ENCODE peak calls at places on chromosome 14, in seven cellular contexts. O is transverse colon, X is H54, U is HCT116, G is testis, R is suprapubic skin, H is esophagus squamous epithelium. K is an unnamed sample.

GRCh38 chr14:91173221-91173670 is 59.4 kb downstream of the DGLUCY start:
- DNase-seq in O (peak), G (peak), U (peak), X (peak), R (peak), H (peak), K (peak)

GRCh38 chr14:103524002-103524785 is 1.6 kb upstream of the CKB start:
- DNase-seq in O (no peak), R (no peak), X (no peak), H (no peak), U (no peak), G (no peak), K (no peak)

GRCh38 chr14:38297681-38298080 is 41.8 kb upstream of the CLEC14A start:
- DNase-seq in G (no peak), O (no peak), U (no peak), R (no peak), X (no peak), H (no peak), K (no peak)

GRCh38 chr14:95870772-95871171 is 5.9 kb upstream of the TUNAR start:
- DNase-seq in O (no peak), H (no peak), R (no peak), U (no peak), X (no peak), G (no peak), K (no peak)

GRCh38 chr14:89417469-89418225 is 614 bp upstream of the FOXN3 start:
- DNase-seq in U (peak), O (peak), R (peak), H (peak), G (peak), X (no peak), K (peak)

GRCh38 chr14:50432131-50432530 is 35.5 kb upstream of the CDKL1 start:
- DNase-seq in U (no peak), X (no peak), O (no peak), H (no peak), G (no peak), R (no peak), K (no peak)

GRCh38 chr14:60151715-60152114 is 13.5 kb downstream of the DHRS7 start:
- DNase-seq in U (no peak), R (peak), G (peak), H (peak), X (peak), O (peak), K (peak)

GRCh38 chr14:38994721-38995120 is 108.3 kb downstream of the SEC23A start:
- DNase-seq in H (no peak), G (no peak), O (no peak), U (no peak), R (no peak), X (no peak), K (no peak)

GRCh38 chr14:102510616-102511520 is 1.3 kb upstream of the ANKRD9 start:
- DNase-seq in H (no peak), G (peak), O (peak), X (no peak), U (no peak), R (no peak), K (peak)

GRCh38 chr14:102908766-102909455 is 13.6 kb upstream of the AMN start:
- DNase-seq in O (no peak), H (no peak), G (no peak), R (peak), U (no peak), X (no peak), K (peak)

GRCh38 chr14:92578511-92578910 is 64.9 kb downstream of the RIN3 start:
- DNase-seq in H (no peak), O (no peak), R (no peak), G (no peak), U (no peak), X (peak), K (no peak)

GRCh38 chr14:99075771-99076370 is 196.1 kb downstream of the BCL11B start:
- DNase-seq in R (no peak), U (no peak), H (no peak), O (no peak), X (no peak), G (no peak), K (no peak)

GRCh38 chr14:59698793-59699192 is 122.2 kb upstream of the CCDC175 start:
- DNase-seq in X (no peak), R (no peak), G (no peak), H (no peak), U (no peak), O (no peak), K (no peak)

GRCh38 chr14:96160913-96161310 is 43.7 kb upstream of the BDKRB2 start:
- DNase-seq in G (no peak), H (no peak), X (no peak), O (no peak), R (peak), U (no peak), K (no peak)

GRCh38 chr14:61065671-61066070 is 84.6 kb downstream of the SLC38A6 start:
- DNase-seq in U (no peak), O (no peak), G (no peak), H (no peak), R (no peak), X (no peak), K (no peak)

GRCh38 chr14:24233538-24233866 is 773 bp downstream of the GMPR2 start:
- DNase-seq in O (no peak), R (no peak), H (no peak), X (no peak), U (no peak), G (no peak), K (no peak)

GRCh38 chr14:53793790-53794560 is 162.7 kb downstream of the BMP4 start:
- DNase-seq in O (peak), X (no peak), H (no peak), U (no peak), R (no peak), G (no peak), K (peak)

GRCh38 chr14:21024668-21025373 is at the start of gene NDRG2:
- DNase-seq in R (peak), O (peak), X (peak), H (no peak), U (no peak), G (peak), K (peak)

GRCh38 chr14:36747411-36748184 is 85.9 kb downstream of the PAX9 start:
- DNase-seq in U (no peak), G (no peak), R (no peak), O (no peak), H (no peak), X (no peak), K (no peak)

GRCh38 chr14:76762617-76763361 is 1.5 kb downstream of the VASH1 start:
- DNase-seq in X (no peak), O (no peak), G (peak), U (no peak), R (peak), H (no peak), K (no peak)

GRCh38 chr14:38987781-38988180 is 115.3 kb downstream of the SEC23A start:
- DNase-seq in G (no peak), U (no peak), O (no peak), R (no peak), X (no peak), H (no peak), K (no peak)

GRCh38 chr14:105364100-105364708 is 34.1 kb upstream of the TEX22 start:
- DNase-seq in O (peak), R (no peak), H (no peak), U (no peak), G (no peak), X (no peak), K (peak)

GRCh38 chr14:48035836-48036235 is 360.4 kb upstream of the MDGA2 start:
- DNase-seq in X (no peak), R (no peak), H (no peak), U (no peak), G (no peak), O (no peak), K (peak)
- TF ChIP-seq POLR2A in X (no peak), R (no peak), H (no peak), U (no peak), G (no peak), O (no peak), K (no peak)

GRCh38 chr14:73458219-73458976 is at the start of gene NUMB:
- DNase-seq in U (peak), O (peak), R (peak), X (peak), H (peak), G (peak), K (peak)
- TF ChIP-seq POLR2A in U (peak), O (peak), R (no peak), X (peak), H (peak), G (peak), K (peak)

GRCh38 chr14:22836301-22837058 is at the start of gene MMP14:
- DNase-seq in X (no peak), G (peak), U (no peak), O (peak), H (no peak), R (peak), K (peak)
- TF ChIP-seq POLR2A in X (peak), G (peak), U (no peak), O (peak), H (peak), R (no peak), K (no peak)

DNA sequence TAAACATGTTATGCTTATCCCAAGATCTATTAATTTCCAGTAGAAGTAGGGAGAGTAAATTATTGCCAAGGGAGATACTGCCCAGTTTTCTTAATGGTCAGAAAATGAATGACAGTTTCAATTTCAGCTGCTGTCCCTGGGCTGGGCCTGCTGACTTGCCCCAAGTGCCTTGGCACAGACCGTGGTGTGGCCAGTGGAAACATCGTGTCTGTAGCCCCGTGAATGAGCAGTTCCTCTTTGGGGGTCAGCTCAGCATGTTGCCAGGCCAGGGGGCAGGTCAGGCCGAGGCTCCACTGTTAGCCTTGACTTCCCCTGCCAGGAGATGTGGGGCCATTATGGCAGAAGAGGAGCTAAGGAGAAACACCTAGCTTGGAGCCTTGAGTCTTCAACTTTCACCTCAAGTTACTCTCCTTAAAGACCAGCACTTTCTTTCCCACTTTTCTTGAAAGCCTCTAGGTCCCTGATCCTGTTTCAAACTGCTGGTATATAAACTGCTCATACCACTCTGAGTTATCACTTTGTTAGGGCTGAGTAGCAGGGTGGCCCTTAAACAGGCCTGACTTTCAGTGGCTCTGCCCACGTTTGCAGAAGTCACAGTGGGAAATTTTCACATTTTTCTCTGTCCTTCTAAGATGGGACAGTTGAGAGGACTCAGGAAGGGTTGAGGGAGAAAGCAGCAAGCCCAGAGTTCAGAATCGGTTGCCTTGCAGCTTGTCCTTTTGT is 73.2 kb downstream of the SUSD6 start:
- DNase-seq in R (no peak), X (no peak), U (no peak), G (no peak), O (no peak), H (no peak), K (no peak)
- TF ChIP-seq POLR2A in R (no peak), X (no peak), U (no peak), G (no peak), O (no peak), H (no peak), K (no peak)

GRCh38 chr14:100287202-100287997 is 18.8 kb downstream of the SLC25A29 start:
- DNase-seq in R (no peak), O (peak), X (no peak), G (no peak), U (no peak), H (no peak), K (peak)

GRCh38 chr14:100285913-100286400 is 20.3 kb downstream of the SLC25A29 start:
- DNase-seq in X (no peak), R (no peak), G (no peak), O (peak), U (no peak), H (no peak), K (peak)

GRCh38 chr14:100286484-100287191 is 19.6 kb downstream of the SLC25A29 start:
- DNase-seq in O (peak), H (no peak), U (no peak), X (no peak), R (no peak), G (no peak), K (no peak)

GRCh38 chr14:100283984-100284881 is 22.0 kb downstream of the SLC25A29 start:
- DNase-seq in X (no peak), H (no peak), R (no peak), G (no peak), U (no peak), O (peak), K (no peak)

DNA sequence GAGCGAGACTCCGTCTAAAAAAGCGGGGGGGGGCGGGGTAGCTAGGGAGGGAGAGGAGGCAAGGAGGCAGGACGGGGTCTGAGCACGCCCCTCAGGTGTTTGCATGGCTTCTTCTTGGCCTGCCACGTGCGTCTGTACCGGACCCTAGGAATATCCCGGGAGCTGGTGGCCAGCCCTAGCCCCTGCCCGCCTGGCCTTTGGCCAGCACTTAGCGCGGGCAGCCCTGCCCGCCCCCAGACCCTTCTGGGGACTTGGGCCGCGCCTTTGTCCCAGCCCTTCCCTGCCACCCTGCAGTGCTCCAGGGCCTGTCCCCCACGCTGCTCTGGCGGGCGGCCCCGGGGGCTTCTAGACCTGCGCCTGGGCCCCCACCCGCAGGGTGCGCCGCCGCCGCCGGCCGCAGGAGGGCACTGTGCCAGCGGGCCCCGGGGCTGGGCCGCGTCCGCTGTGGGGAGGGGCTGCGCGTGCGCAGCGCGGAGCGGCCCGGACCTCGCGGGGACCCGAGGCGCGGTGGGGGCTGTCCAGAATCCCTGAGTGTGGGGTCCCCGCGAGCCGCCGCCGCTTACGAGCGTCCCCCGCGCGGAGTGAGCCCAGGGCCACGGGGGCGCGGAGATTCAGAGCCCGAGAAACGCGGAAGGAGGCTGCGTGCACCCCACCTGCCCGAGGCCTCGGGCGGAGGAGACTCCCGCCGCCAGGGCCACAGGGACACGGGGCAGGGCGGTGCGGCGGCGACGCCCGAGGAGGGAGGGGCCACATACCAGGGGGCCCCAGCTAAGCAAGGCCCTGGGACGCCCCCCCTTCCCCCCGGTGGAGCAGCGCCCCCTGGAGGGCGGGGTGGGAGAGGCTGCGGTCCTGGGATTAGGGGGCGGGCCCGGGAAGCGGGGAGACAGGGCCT is 21.0 kb downstream of the SLC25A29 start:
- DNase-seq in O (peak), R (no peak), X (peak), H (no peak), G (peak), U (no peak), K (peak)
- TF ChIP-seq POLR2A in O (peak), R (peak), X (peak), H (peak), G (no peak), U (peak), K (peak)

DNA sequence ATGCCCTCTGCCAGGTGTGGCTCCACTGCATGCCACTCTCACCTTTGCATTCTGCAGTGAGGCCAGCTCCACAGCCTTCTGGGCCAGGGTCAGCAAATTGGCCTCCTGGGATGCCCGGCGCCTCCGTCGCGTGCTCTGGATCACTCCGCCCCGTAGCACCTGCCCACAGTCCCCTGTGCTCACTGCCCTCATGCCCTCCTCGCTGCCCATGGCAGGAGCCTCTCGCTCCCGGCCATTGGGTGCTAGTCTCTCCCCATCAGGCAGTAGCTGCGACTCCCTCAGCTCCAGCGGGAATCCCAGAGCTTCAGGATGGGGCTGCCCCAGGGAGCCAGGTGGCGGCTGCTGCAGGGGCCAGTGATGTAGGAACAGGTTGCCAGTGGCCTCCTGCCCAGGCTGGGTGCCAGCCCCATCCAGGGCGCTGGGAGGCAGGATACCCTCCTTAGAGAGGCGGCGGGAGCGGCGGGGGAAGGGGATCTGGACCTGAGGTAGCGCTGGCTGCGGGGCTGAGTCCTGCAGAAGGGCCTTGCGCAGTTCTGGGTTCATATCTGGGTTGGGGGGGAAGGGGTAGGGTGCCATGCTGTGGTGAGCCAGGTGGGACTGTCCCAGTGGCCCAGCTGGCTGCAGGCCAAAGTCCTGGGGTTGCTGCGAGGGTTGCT is 24.5 kb upstream of the PNMA1 start:
- DNase-seq in G (no peak), U (no peak), R (no peak), H (no peak), O (no peak), X (no peak), K (no peak)
- TF ChIP-seq POLR2A in G (no peak), U (no peak), R (no peak), H (no peak), O (no peak), X (no peak), K (no peak)

DNA sequence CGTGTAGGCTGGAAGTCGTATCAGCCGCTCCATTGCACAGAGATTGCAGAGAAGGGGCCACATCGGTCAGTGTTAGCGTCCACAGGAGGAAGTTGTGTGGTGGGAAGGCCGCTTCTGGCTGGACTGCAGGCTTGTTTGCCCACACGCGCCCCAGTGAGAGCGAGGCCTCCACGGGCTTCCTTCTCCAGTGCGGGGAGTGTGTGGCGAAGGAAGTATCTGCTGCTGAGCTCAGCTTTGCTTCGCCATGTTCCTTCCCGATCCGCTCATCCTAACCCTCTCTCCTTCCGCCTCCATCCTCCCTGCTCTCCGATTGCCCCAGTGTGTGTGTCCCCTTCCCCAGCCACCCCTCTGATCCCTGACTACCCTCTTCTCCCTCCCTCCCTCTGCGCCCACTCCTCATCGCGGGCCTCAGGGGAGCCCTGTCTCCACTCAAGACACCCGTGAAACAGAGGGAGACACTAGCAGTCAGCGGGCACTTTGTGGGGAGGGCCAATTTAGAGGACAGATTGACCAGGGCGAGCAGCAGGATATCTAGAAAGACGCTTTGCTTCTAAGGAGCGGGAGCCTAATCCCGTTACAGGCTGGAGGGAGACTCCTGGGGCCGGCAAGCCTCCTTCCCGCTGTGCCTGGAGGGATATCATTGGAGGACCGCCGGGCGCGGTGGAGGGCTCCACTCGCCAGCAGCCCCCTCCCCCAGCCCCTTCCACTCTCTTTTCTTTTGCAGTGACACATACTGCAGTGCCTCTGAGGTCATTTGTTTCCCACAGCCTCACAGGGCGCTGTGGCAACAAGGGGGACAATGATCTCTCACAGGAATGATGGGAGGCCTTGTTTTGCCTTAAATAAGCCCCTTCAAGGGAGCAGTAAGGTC is 428.8 kb downstream of the ZFP36L1 start:
- DNase-seq in U (no peak), O (peak), R (no peak), H (no peak), G (no peak), X (no peak), K (no peak)
- TF ChIP-seq POLR2A in U (no peak), O (no peak), R (no peak), H (no peak), G (no peak), X (no peak), K (no peak)

DNA sequence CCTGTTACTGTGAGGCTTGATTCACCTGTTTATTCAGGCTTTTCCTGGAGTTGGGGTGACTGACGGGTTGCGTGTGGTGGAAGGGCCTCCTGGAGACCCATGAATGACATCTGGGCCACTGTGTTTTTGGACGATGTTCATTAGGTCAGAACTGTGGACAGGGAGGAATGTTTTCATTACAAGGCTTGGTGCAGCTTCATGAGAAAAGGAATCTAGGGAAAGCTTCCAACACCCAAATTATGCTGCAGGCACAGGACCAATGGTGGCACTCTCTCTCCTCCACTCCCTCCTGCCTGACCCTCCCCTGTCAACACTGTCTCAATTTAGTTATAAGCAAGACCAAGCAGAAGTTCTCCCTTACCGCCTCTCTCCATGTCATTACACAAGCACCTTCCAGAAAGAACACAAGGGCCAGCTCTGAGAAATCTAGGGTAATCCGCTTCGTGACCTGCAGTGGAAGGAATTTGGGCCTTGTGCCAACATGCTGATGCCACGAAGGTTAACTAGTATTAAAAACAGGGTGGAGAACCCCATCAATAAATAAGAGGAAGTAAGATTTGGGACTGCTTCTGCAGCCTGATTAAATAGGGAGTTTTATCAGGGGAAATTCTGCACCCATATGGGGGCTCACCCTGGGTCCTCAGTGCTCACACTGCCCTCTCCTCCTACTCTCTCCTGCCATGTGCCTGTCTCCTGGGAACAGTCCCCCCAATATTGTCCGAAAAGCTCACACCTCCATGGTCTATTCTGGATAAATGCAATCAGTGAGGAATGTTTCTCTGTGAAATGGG is 200.3 kb downstream of the KTN1 start:
- DNase-seq in G (peak), X (peak), U (no peak), R (no peak), O (no peak), H (no peak), K (peak)
- TF ChIP-seq POLR2A in G (no peak), X (no peak), U (no peak), R (no peak), O (no peak), H (no peak), K (no peak)